ENCODE peak calls at places on chromosomes 13 and 19, in five cellular contexts. O, K, I, A and P are unnamed samples.

GRCh38 chr13:76225815-76226489 is 589.8 kb downstream of the LMO7 start:
- DNase-seq in A (no peak), I (no peak), O (peak), K (no peak), P (no peak)

GRCh38 chr13:23610187-23610576 is 40.0 kb downstream of the TNFRSF19 start:
- DNase-seq in I (peak), A (no peak), K (no peak), O (no peak), P (no peak)

GRCh38 chr13:27551563-27551962 is 68.8 kb downstream of the LNX2 start:
- DNase-seq in A (no peak), K (no peak), I (no peak), O (no peak), P (no peak)

GRCh38 chr13:28530729-28531194 is 35.8 kb upstream of the FLT1 start:
- DNase-seq in I (no peak), K (no peak), A (no peak), O (no peak), P (no peak)

GRCh38 chr13:79227418-79227817 is 178.6 kb downstream of the RBM26 start:
- DNase-seq in I (no peak), O (no peak), A (no peak), K (no peak), P (peak)

GRCh38 chr13:35213911-35214310 is 262.6 kb downstream of the MAB21L1 start:
- DNase-seq in O (no peak), I (no peak), A (no peak), K (no peak), P (no peak)

GRCh38 chr13:21476893-21477472 is 17.9 kb upstream of the ZDHHC20 start:
- DNase-seq in K (peak), A (peak), O (peak), I (peak), P (peak)

GRCh38 chr13:46648166-46648607 is 95.2 kb downstream of the LRCH1 start:
- DNase-seq in I (peak), K (no peak), A (no peak), O (peak), P (no peak)

GRCh38 chr13:90039516-90039915 is 1308.0 kb upstream of the MIR17HG start:
- DNase-seq in K (no peak), I (no peak), O (no peak), A (no peak), P (no peak)

GRCh38 chr13:59976856-59977255 is 186.9 kb downstream of the DIAPH3 start:
- DNase-seq in A (no peak), O (no peak), I (no peak), K (no peak), P (no peak)

GRCh38 chr13:38321654-38322053 is 28.0 kb upstream of the UFM1 start:
- DNase-seq in I (peak), O (no peak), A (no peak), K (no peak), P (no peak)

GRCh38 chr13:51955841-51956603 is 55.2 kb downstream of the ATP7B start:
- DNase-seq in K (no peak), A (no peak), I (no peak), O (no peak), P (no peak)

GRCh38 chr13:35765941-35766340 is 289.5 kb upstream of the MAB21L1 start:
- DNase-seq in A (no peak), K (no peak), O (no peak), I (no peak), P (no peak)

GRCh38 chr19:40502647-40503046 is 35.8 kb downstream of the SPTBN4 start:
- DNase-seq in O (no peak), K (no peak), A (no peak), I (no peak), P (peak)

GRCh38 chr13:113291997-113292862 is 4.8 kb upstream of the LAMP1 start:
- DNase-seq in I (no peak), O (peak), K (peak), A (no peak), P (no peak)

GRCh38 chr19:42229855-42230331 is 9.8 kb downstream of the ZNF526 start:
- DNase-seq in A (no peak), O (no peak), K (no peak), I (no peak), P (no peak)

GRCh38 chr19:10007366-10007765 is 2.9 kb downstream of the COL5A3 start:
- DNase-seq in I (no peak), O (no peak), K (no peak), A (no peak), P (no peak)

GRCh38 chr13:33262069-33262487 is 23.5 kb downstream of the STARD13 start:
- DNase-seq in O (no peak), I (no peak), A (no peak), K (no peak), P (no peak)

DNA sequence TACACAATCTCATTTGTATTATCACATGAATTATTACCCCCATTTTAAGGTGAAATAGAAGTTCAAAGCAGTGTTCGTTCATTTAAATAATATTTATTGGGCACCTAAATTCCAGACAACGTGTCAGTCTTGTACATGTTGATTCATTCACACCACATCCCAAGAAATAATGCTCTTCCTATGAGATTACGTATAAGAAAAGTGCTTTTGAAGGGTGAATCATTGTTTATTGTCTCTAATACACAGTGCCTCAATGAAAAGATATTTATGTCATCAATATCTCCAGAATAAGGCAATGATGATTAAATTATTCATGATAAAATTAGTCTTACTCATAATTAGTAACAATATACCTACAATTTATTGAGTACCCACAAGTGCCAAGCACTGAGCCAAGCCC is 35.6 kb downstream of the CLDN10 start:
- DNase-seq in O (no peak), A (no peak), I (no peak), K (no peak), P (no peak)
- TF ChIP-seq CTCF in O (no peak), A (no peak), I (no peak), K (no peak), P (no peak)

GRCh38 chr19:18231775-18232174 is 5.5 kb upstream of the PDE4C start:
- DNase-seq in O (no peak), I (no peak), K (no peak), A (no peak), P (no peak)

GRCh38 chr19:18230941-18231734 is 4.9 kb upstream of the PDE4C start:
- DNase-seq in O (no peak), K (no peak), A (no peak), I (no peak), P (no peak)

GRCh38 chr19:18233224-18233825 is 7.1 kb upstream of the PDE4C start:
- DNase-seq in K (peak), A (no peak), O (peak), I (peak), P (peak)

GRCh38 chr19:18234194-18234593 is 8.0 kb upstream of the PDE4C start:
- DNase-seq in A (no peak), O (no peak), K (no peak), I (no peak), P (no peak)

GRCh38 chr19:18232540-18233223 is 6.4 kb upstream of the PDE4C start:
- DNase-seq in K (no peak), I (no peak), O (no peak), A (no peak), P (no peak)
- TF ChIP-seq CTCF in K (no peak), I (no peak), O (peak), A (no peak), P (no peak)

GRCh38 chr19:49150106-49150943 is 4.9 kb downstream of the HRC start:
- DNase-seq in A (peak), I (peak), O (peak), K (peak), P (peak)

GRCh38 chr19:49147923-49148682 is 7.1 kb downstream of the HRC start:
- DNase-seq in A (no peak), I (no peak), K (no peak), O (no peak), P (no peak)

GRCh38 chr19:49149652-49150105 is 5.5 kb downstream of the HRC start:
- DNase-seq in I (peak), K (peak), O (peak), A (peak), P (no peak)

GRCh38 chr19:49150944-49151243 is 4.3 kb downstream of the HRC start:
- DNase-seq in O (no peak), I (no peak), A (no peak), K (no peak), P (no peak)

GRCh38 chr19:49148784-49149651 is 6.2 kb downstream of the HRC start:
- DNase-seq in K (peak), O (peak), I (peak), A (peak), P (peak)
- TF ChIP-seq CTCF in K (no peak), O (no peak), I (no peak), A (no peak), P (no peak)

GRCh38 chr13:80894930-80895329 is 554.0 kb upstream of the SPRY2 start:
- DNase-seq in O (no peak), I (no peak), K (no peak), A (no peak), P (no peak)
- TF ChIP-seq CTCF in O (no peak), I (no peak), K (no peak), A (no peak), P (no peak)

DNA sequence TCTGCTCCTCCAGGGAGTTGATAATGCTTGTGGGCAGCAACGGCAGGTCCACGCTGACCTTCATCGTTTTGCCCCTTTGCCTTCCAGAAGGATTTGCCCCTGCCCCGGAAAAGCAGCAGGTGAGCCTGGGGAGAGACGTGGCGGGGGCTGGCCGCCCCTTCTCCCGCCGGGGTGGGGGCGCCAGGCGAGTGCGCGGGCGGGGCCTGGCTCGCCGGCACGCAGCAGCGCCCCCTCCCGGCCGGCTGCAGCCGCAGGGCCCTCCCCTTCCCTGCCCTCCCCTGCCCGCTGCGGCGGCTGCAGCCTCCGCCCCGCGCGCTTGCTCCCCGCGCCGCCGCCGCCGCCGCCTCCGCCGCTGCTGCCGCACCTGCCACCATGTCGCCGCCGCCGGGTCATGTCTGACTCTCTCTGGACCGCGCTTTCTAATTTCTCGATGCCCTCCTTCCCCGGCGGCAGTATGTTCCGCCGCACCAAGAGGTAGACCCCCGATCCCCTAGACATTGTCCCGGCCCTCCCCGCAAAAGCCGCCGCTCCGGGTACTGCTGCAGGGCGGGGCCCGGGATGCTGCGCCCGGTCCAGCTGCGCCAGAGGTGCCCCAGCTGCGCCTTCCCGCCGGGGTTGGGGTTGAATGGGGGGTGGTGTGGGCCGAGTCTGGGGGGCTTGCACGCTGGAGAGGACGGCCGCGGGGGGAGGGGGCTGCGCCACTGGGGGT is at the start of gene MAST1:
- DNase-seq in A (peak), I (peak), K (peak), O (peak), P (peak)
- TF ChIP-seq CTCF in A (peak), I (peak), K (peak), O (peak), P (peak)

GRCh38 chr13:93965587-93965986 is 513.9 kb downstream of the DCT start:
- DNase-seq in O (no peak), I (no peak), K (no peak), A (no peak), P (no peak)
- TF ChIP-seq CTCF in O (no peak), I (no peak), K (no peak), A (no peak), P (no peak)

GRCh38 chr19:57651654-57651996 is 17.1 kb upstream of the ZSCAN4 start:
- DNase-seq in I (no peak), K (no peak), O (no peak), A (no peak), P (no peak)
- TF ChIP-seq CTCF in I (no peak), K (no peak), O (no peak), A (no peak), P (no peak)